ENCODE peak calls at places on chromosomes 3 and 15, in seven cellular contexts. M, S, T, P, N, Y and R are unnamed samples.

GRCh38 chr3:58041826-58042324 is 33.7 kb downstream of the FLNB start:
- DNase-seq in S (no peak), Y (no peak), M (no peak), P (peak; percentile 23), N (no peak), T (peak; percentile 60), R (no peak)

GRCh38 chr3:188584162-188584529 is 430.2 kb downstream of the LPP start:
- DNase-seq in N (no peak), T (no peak), S (no peak), Y (no peak), M (no peak), P (peak; percentile 15), R (no peak)

GRCh38 chr3:78148986-78149717 is 1109.3 kb downstream of the ROBO2 start:
- DNase-seq in T (no peak), N (no peak), S (no peak), P (no peak), M (no peak), Y (no peak), R (no peak)

GRCh38 chr3:75192065-75192658 is 472.0 kb upstream of the FRG2C start:
- DNase-seq in N (peak; percentile 60), T (peak; percentile 2), S (no peak), P (peak; percentile 27), M (no peak), Y (no peak), R (peak; percentile 23)

GRCh38 chr3:37257581-37257980 is 83.2 kb upstream of the LRRFIP2 start:
- DNase-seq in S (no peak), M (no peak), Y (no peak), T (no peak), P (no peak), N (no peak), R (no peak)

GRCh38 chr15:100559330-100559729 is 30.6 kb upstream of the CERS3 start:
- DNase-seq in P (no peak), S (no peak), T (no peak), Y (no peak), M (no peak), N (no peak), R (no peak)

GRCh38 chr3:32422943-32423342 is 31.3 kb downstream of the CMTM7 start:
- DNase-seq in M (no peak), N (no peak), P (no peak), T (no peak), S (peak; percentile 15), Y (no peak), R (no peak)

GRCh38 chr3:186417791-186418190 is 55.8 kb upstream of the DGKG start:
- DNase-seq in N (no peak), P (peak; percentile 21), M (no peak), Y (no peak), T (peak; percentile 36), S (no peak), R (no peak)

GRCh38 chr3:45564172-45564571 is 30.4 kb upstream of the LIMD1 start:
- DNase-seq in M (no peak), T (no peak), N (no peak), S (no peak), Y (no peak), P (no peak), R (no peak)

GRCh38 chr3:175002732-175003143 is 143.6 kb downstream of the NAALADL2 start:
- DNase-seq in M (no peak), Y (no peak), P (no peak), N (no peak), T (no peak), S (no peak), R (no peak)

GRCh38 chr3:142210144-142210543 is 15.2 kb downstream of the GK5 start:
- DNase-seq in Y (no peak), P (no peak), N (no peak), T (no peak), M (no peak), S (no peak), R (no peak)